ENCODE peak calls at places on chromosomes 13 and 19, in eight cellular contexts. M, W, D, Z, E, J, Q and O are unnamed samples.

GRCh38 chr13:21733475-21734311 is 62.8 kb downstream of the FGF9 start:
- DNase-seq in M (no peak), W (no peak), D (no peak), Z (no peak), E (no peak), J (no peak), Q (no peak), O (no peak)

GRCh38 chr19:32877323-32877912 is 7.9 kb upstream of the SLC7A9 start:
- DNase-seq in M (no peak), W (no peak), D (no peak), Z (no peak), E (peak; percentile 44), J (no peak), Q (no peak), O (no peak)

GRCh38 chr19:41707502-41707812 is 969 bp upstream of the CEACAM5 start:
- DNase-seq in M (no peak), W (no peak), D (no peak), Z (no peak), E (no peak), J (no peak), Q (no peak), O (no peak)

GRCh38 chr19:14091885-14092462 is 1.4 kb upstream of the SAMD1 start:
- DNase-seq in M (peak; percentile 63), W (no peak), D (no peak), Z (no peak), E (no peak), J (no peak), Q (peak; percentile 65), O (no peak)

GRCh38 chr13:30421093-30422055 is 919 bp upstream of the UBE2L5 start:
- DNase-seq in M (peak; percentile 71), W (no peak), D (no peak), Z (peak; percentile 45), E (peak; percentile 89), J (no peak), Q (peak; percentile 68), O (peak; percentile 24)

GRCh38 chr19:30335306-30335886 is 36.8 kb upstream of the ZNF536 start:
- DNase-seq in M (no peak), W (no peak), D (no peak), Z (no peak), E (peak; percentile 72), J (no peak), Q (no peak), O (no peak)

GRCh38 chr19:13938361-13939027 is at the start of gene PODNL1:
- DNase-seq in M (no peak), W (no peak), D (no peak), Z (no peak), E (no peak), J (no peak), Q (no peak), O (no peak)

GRCh38 chr13:30108216-30108912 is 199.0 kb downstream of the KATNAL1 start:
- DNase-seq in M (no peak), W (no peak), D (no peak), Z (no peak), E (no peak), J (no peak), Q (no peak), O (no peak)

GRCh38 chr19:51507209-51507608 is 5.6 kb upstream of the SIGLEC12 start:
- DNase-seq in M (no peak), W (no peak), D (no peak), Z (no peak), E (peak; percentile 15), J (no peak), Q (no peak), O (no peak)

GRCh38 chr13:24271611-24272451 is 37.5 kb upstream of the C1QTNF9 start:
- DNase-seq in M (no peak), W (no peak), D (peak; percentile 38), Z (no peak), E (no peak), J (no peak), Q (peak; percentile 65), O (no peak)

GRCh38 chr13:33331962-33332361 is 46.4 kb upstream of the STARD13 start:
- DNase-seq in M (no peak), W (no peak), D (no peak), Z (no peak), E (no peak), J (no peak), Q (no peak), O (no peak)

GRCh38 chr19:42349378-42350107 is 24.1 kb downstream of the MEGF8 start:
- DNase-seq in M (no peak), W (no peak), D (no peak), Z (no peak), E (no peak), J (no peak), Q (no peak), O (no peak)